ENCODE peak calls at places on chromosomes 3 and 15, in five cellular contexts. One of them, this sample, is unnamed.

GRCh38 chr3:184874709-184875644 is 63.0 kb downstream of the VPS8 start:
- DNase-seq in psoas muscle: no peak
- DNase-seq in neural progenitor cell: peak; percentile 46
- DNase-seq in IMR-90: peak; percentile 32
- DNase-seq in mammary epithelial cell: peak; percentile 4
- DNase-seq in this sample: no peak

GRCh38 chr15:74259324-74259712 is 23.2 kb downstream of the CCDC33 start:
- DNase-seq in psoas muscle: no peak
- DNase-seq in neural progenitor cell: no peak
- DNase-seq in IMR-90: no peak
- DNase-seq in mammary epithelial cell: no peak
- DNase-seq in this sample: no peak

GRCh38 chr15:74608776-74609175 is 6.9 kb upstream of the CLK3 start:
- DNase-seq in psoas muscle: no peak
- DNase-seq in neural progenitor cell: no peak
- DNase-seq in IMR-90: no peak
- DNase-seq in mammary epithelial cell: no peak
- DNase-seq in this sample: no peak

GRCh38 chr15:65981837-65982696 is 112.8 kb downstream of the RAB11A start:
- DNase-seq in psoas muscle: no peak
- DNase-seq in neural progenitor cell: peak; percentile 83
- DNase-seq in IMR-90: no peak
- DNase-seq in mammary epithelial cell: peak; percentile 32
- DNase-seq in this sample: no peak

GRCh38 chr3:70550723-70551319 is 238.4 kb upstream of the MDFIC2 start:
- DNase-seq in psoas muscle: peak; percentile 65
- DNase-seq in neural progenitor cell: peak; percentile 60
- DNase-seq in IMR-90: peak; percentile 54
- DNase-seq in mammary epithelial cell: peak; percentile 45
- DNase-seq in this sample: peak; percentile 65

GRCh38 chr3:170180107-170180951 is 1.2 kb downstream of the PHC3 start:
- DNase-seq in psoas muscle: no peak
- DNase-seq in neural progenitor cell: no peak
- DNase-seq in IMR-90: peak; percentile 42
- DNase-seq in mammary epithelial cell: peak; percentile 35
- DNase-seq in this sample: no peak

GRCh38 chr3:193660698-193661400 is 67.8 kb downstream of the OPA1 start:
- DNase-seq in psoas muscle: no peak
- DNase-seq in neural progenitor cell: no peak
- DNase-seq in IMR-90: peak; percentile 5
- DNase-seq in mammary epithelial cell: no peak
- DNase-seq in this sample: no peak

GRCh38 chr3:50182533-50183099 is 8.8 kb upstream of the GNAT1 start:
- DNase-seq in psoas muscle: no peak
- DNase-seq in neural progenitor cell: no peak
- DNase-seq in IMR-90: no peak
- DNase-seq in mammary epithelial cell: no peak
- DNase-seq in this sample: no peak

GRCh38 chr15:97966924-97967620 is 6.6 kb downstream of the ARRDC4 start:
- DNase-seq in psoas muscle: no peak
- DNase-seq in neural progenitor cell: no peak
- DNase-seq in IMR-90: no peak
- DNase-seq in mammary epithelial cell: no peak
- DNase-seq in this sample: no peak

GRCh38 chr3:90055721-90056120 is 948.3 kb downstream of the EPHA3 start:
- DNase-seq in psoas muscle: no peak
- DNase-seq in neural progenitor cell: no peak
- DNase-seq in IMR-90: peak; percentile 10
- DNase-seq in mammary epithelial cell: no peak
- DNase-seq in this sample: no peak

DNA sequence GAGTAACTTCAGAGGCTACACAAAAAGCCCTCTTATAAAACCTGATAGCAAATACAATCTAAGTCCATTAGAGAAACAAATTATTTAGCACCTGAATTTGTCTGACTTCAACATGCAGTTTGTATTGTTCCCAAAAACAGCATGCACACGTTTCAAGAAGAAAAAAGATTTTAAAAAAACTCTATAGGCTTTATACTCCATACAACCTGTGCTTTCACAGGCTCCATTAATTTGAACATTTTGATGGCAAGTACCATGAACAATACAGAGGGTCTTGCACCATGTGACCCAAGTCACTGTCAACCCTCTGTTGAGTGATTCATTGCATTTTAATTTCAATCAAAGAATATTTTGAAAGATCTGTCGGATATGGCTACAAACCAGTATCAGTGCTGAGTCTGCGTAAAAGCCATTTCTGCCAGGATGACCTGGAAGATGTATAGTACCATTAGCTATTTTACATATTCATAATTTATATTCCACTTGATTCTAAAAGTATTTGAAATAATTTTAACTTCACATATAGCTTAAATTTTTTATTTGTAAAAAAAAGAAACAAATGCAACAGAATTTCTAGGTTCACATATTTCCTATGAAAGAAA is 13.2 kb downstream of the ANXA2 start:
- DNase-seq in psoas muscle: no peak
- DNase-seq in neural progenitor cell: no peak
- DNase-seq in IMR-90: no peak
- DNase-seq in mammary epithelial cell: no peak
- DNase-seq in this sample: no peak
- H3K4me1 ChIP-seq in psoas muscle: peaks cover 32% of the 10 kb centered on the region
- H3K4me1 ChIP-seq in neural progenitor cell: peaks cover 6% of the 10 kb centered on the region
- H3K4me1 ChIP-seq in IMR-90: peaks cover 28% of the 10 kb centered on the region
- H3K4me1 ChIP-seq in mammary epithelial cell: peaks cover 73% of the 10 kb centered on the region
- H3K4me1 ChIP-seq in this sample: peaks cover 33% of the 10 kb centered on the region

GRCh38 chr15:70088427-70088826 is 9.3 kb downstream of the TLE3 start:
- DNase-seq in psoas muscle: no peak
- DNase-seq in neural progenitor cell: no peak
- DNase-seq in IMR-90: no peak
- DNase-seq in mammary epithelial cell: no peak
- DNase-seq in this sample: no peak
- H3K4me1 ChIP-seq in psoas muscle: peaks cover 42% of the 10 kb centered on the region
- H3K4me1 ChIP-seq in neural progenitor cell: peaks cover 65% of the 10 kb centered on the region
- H3K4me1 ChIP-seq in IMR-90: peaks cover 33% of the 10 kb centered on the region
- H3K4me1 ChIP-seq in mammary epithelial cell: no peaks in the 10 kb centered on the region
- H3K4me1 ChIP-seq in this sample: peaks cover 29% of the 10 kb centered on the region

GRCh38 chr15:71658036-71658435 is 152.3 kb upstream of the NR2E3 start:
- DNase-seq in psoas muscle: no peak
- DNase-seq in neural progenitor cell: no peak
- DNase-seq in IMR-90: no peak
- DNase-seq in mammary epithelial cell: no peak
- DNase-seq in this sample: no peak

GRCh38 chr15:71659730-71660067 is 150.7 kb upstream of the NR2E3 start:
- DNase-seq in psoas muscle: no peak
- DNase-seq in neural progenitor cell: no peak
- DNase-seq in IMR-90: peak; percentile 39
- DNase-seq in mammary epithelial cell: no peak
- DNase-seq in this sample: no peak

GRCh38 chr15:71660501-71660900 is 149.9 kb upstream of the NR2E3 start:
- DNase-seq in psoas muscle: no peak
- DNase-seq in neural progenitor cell: no peak
- DNase-seq in IMR-90: no peak
- DNase-seq in mammary epithelial cell: peak; percentile 57
- DNase-seq in this sample: no peak

GRCh38 chr15:71657141-71657540 is 153.2 kb upstream of the NR2E3 start:
- DNase-seq in psoas muscle: no peak
- DNase-seq in neural progenitor cell: no peak
- DNase-seq in IMR-90: no peak
- DNase-seq in mammary epithelial cell: no peak
- DNase-seq in this sample: no peak

DNA sequence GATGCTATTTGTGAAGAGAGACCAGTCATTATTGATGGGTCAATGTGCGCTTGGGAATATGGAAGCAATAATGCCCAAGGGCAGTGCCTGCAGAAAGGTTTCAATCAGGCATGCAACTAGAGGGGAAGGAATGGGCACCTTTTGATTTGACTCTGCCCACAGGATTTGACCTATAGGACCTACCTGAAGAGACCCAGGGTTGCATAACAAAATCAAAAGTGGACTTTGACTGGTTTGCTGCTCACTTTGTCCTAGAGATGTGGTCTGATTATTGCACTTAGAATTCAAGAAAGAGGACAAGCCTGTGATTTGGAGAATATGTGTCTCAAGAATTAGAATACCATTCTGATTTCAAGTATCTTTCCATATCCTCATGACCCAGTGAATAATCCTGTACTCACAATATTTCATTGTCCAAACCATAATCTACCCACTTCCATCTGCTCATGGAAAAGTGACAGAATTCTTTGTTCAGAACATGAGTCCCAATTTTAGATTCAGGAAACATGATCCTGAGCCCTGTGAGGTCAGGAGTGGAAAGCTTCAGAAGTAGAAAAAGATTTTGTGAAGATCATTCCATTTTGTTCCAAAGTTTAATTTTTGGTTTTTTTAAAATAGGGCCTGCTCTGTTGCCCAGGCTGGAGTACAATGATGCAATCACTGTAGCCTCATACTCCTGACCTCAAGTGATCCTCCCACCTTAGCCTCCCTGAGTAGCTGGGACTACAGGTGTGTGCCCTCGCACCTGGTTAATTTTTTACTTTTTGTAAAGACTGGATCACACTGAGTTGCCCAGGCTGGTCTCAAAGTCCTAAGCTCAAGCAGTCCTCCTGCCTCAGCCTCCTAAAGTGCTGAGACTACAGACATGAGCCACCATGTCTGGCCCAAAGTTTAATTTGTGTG is 151.3 kb upstream of the NR2E3 start:
- DNase-seq in psoas muscle: no peak
- DNase-seq in neural progenitor cell: no peak
- DNase-seq in IMR-90: no peak
- DNase-seq in mammary epithelial cell: no peak
- DNase-seq in this sample: no peak
- H3K4me1 ChIP-seq in psoas muscle: peaks cover 5% of the 10 kb centered on the region
- H3K4me1 ChIP-seq in neural progenitor cell: no peaks in the 10 kb centered on the region
- H3K4me1 ChIP-seq in IMR-90: peaks cover 2% of the 10 kb centered on the region
- H3K4me1 ChIP-seq in mammary epithelial cell: peaks cover 18% of the 10 kb centered on the region
- H3K4me1 ChIP-seq in this sample: peaks cover 62% of the 10 kb centered on the region

GRCh38 chr3:32424581-32425250 is 33.1 kb downstream of the CMTM7 start:
- DNase-seq in psoas muscle: no peak
- DNase-seq in neural progenitor cell: no peak
- DNase-seq in IMR-90: no peak
- DNase-seq in mammary epithelial cell: no peak
- DNase-seq in this sample: no peak
- H3K4me1 ChIP-seq in psoas muscle: peaks cover 30% of the 10 kb centered on the region
- H3K4me1 ChIP-seq in neural progenitor cell: peaks cover 17% of the 10 kb centered on the region
- H3K4me1 ChIP-seq in IMR-90: peaks cover 20% of the 10 kb centered on the region
- H3K4me1 ChIP-seq in mammary epithelial cell: peaks cover 48% of the 10 kb centered on the region
- H3K4me1 ChIP-seq in this sample: peaks cover 87% of the 10 kb centered on the region

GRCh38 chr3:12472796-12473195 is 11.5 kb upstream of the TSEN2 start:
- DNase-seq in psoas muscle: no peak
- DNase-seq in neural progenitor cell: no peak
- DNase-seq in IMR-90: no peak
- DNase-seq in mammary epithelial cell: no peak
- DNase-seq in this sample: no peak
- H3K4me1 ChIP-seq in psoas muscle: no peaks in the 10 kb centered on the region
- H3K4me1 ChIP-seq in neural progenitor cell: no peaks in the 10 kb centered on the region
- H3K4me1 ChIP-seq in IMR-90: peaks cover 8% of the 10 kb centered on the region
- H3K4me1 ChIP-seq in mammary epithelial cell: no peaks in the 10 kb centered on the region
- H3K4me1 ChIP-seq in this sample: peaks cover 14% of the 10 kb centered on the region

GRCh38 chr3:14181253-14181652 is 2.6 kb downstream of the LSM3 start:
- DNase-seq in psoas muscle: no peak
- DNase-seq in neural progenitor cell: no peak
- DNase-seq in IMR-90: no peak
- DNase-seq in mammary epithelial cell: no peak
- DNase-seq in this sample: no peak
- H3K4me1 ChIP-seq in psoas muscle: peaks cover 18% of the 10 kb centered on the region
- H3K4me1 ChIP-seq in neural progenitor cell: peaks cover 14% of the 10 kb centered on the region
- H3K4me1 ChIP-seq in IMR-90: peaks cover 2% of the 10 kb centered on the region
- H3K4me1 ChIP-seq in mammary epithelial cell: peaks cover 23% of the 10 kb centered on the region
- H3K4me1 ChIP-seq in this sample: peaks cover 18% of the 10 kb centered on the region